ENCODE peak calls at places on chromosomes 4 and X, in six cellular contexts. Y is HCT116; K is stimulated activated CD8-positive, alpha-beta memory T cell treated with anti-CD3 and anti-CD28 coated beads, Interleukin-2, amount 100 ng/mL, for 1 hour; Z is HuH-7; C is stimulated activated CD4-positive, alpha-beta T cell treated with anti-CD3 and anti-CD28 coated beads, Interleukin-2, amount 100 ng/mL, for 48 hours; W is activated T-cell treated with anti-CD3 and anti-CD28 coated beads, Interleukin-2, amount 50 U/mL, for 48 hours. B is an unnamed sample.

GRCh38 chr4:150173854-150174398 is 95.7 kb downstream of the DCLK2 start:
- DNase-seq in Y (no peak), K (no peak), Z (no peak), C (no peak), W (no peak), B (no peak)

GRCh38 chr4:65865489-65865888 is 195.2 kb upstream of the EPHA5 start:
- DNase-seq in Y (no peak), K (no peak), Z (peak), C (no peak), W (no peak), B (peak)

GRCh38 chr4:105990933-105991332 is 95.7 kb downstream of the NPNT start:
- DNase-seq in Y (peak), K (no peak), Z (no peak), C (no peak), W (no peak), B (peak)

GRCh38 chr4:11722218-11722617 is 293.5 kb upstream of the HS3ST1 start:
- DNase-seq in Y (no peak), K (no peak), Z (no peak), C (no peak), W (no peak), B (no peak)

GRCh38 chrX:5916945-5917344 is 311.7 kb downstream of the NLGN4X start:
- DNase-seq in Y (no peak), K (no peak), Z (no peak), C (no peak), W (no peak), B (no peak)

GRCh38 chr4:5996641-5997040 is 21.6 kb downstream of the C4orf50 start:
- DNase-seq in Y (no peak), K (no peak), Z (no peak), C (no peak), W (no peak), B (no peak)

GRCh38 chr4:67035501-67035900 is 509.8 kb downstream of the CENPC start:
- DNase-seq in Y (no peak), K (no peak), Z (peak), C (no peak), W (no peak), B (no peak)

GRCh38 chr4:990746-991367 is 2.3 kb downstream of the SLC26A1 start:
- DNase-seq in Y (no peak), K (no peak), Z (no peak), C (no peak), W (no peak), B (no peak)

GRCh38 chr4:51890760-51891159 is 47.8 kb downstream of the DCUN1D4 start:
- DNase-seq in Y (no peak), K (no peak), Z (no peak), C (no peak), W (no peak), B (no peak)

GRCh38 chr4:119823891-119824290 is 195.3 kb upstream of the PDE5A start:
- DNase-seq in Y (no peak), K (no peak), Z (no peak), C (no peak), W (no peak), B (no peak)

GRCh38 chr4:159105063-159105414 is 2.2 kb downstream of the RAPGEF2 start:
- DNase-seq in Y (no peak), K (no peak), Z (no peak), C (no peak), W (no peak), B (peak)

GRCh38 chr4:113707013-113707412 is 54.5 kb downstream of the CAMK2D start:
- DNase-seq in Y (no peak), K (no peak), Z (no peak), C (no peak), W (no peak), B (peak)

GRCh38 chrX:9515973-9516538 is 51.2 kb downstream of the TBL1X start:
- DNase-seq in Y (no peak), K (no peak), Z (no peak), C (no peak), W (no peak), B (no peak)

GRCh38 chr4:141860974-141861373 is 224.6 kb downstream of the IL15 start:
- DNase-seq in Y (peak), K (no peak), Z (no peak), C (no peak), W (no peak), B (no peak)